ENCODE peak calls at places on chromosomes 3 and 15, in eight cellular contexts. X is mucosa of descending colon, H is astrocyte, E is lower leg skin, P is A549, I is colonic mucosa, T is astrocyte of the cerebellum, Y is GM20000. U is an unnamed sample.

GRCh38 chr3:51709004-51709420 is 2.1 kb downstream of the GRM2 start:
- DNase-seq in X (no peak), H (no peak), E (no peak), P (no peak), I (no peak), T (no peak), Y (no peak), U (peak)

GRCh38 chr3:43203022-43203421 is 83.3 kb upstream of the SNRK start:
- DNase-seq in X (no peak), H (no peak), E (no peak), P (no peak), I (no peak), T (no peak), Y (no peak), U (no peak)

GRCh38 chr3:156620901-156621300 is 53.5 kb upstream of the TIPARP start:
- DNase-seq in X (no peak), H (no peak), E (no peak), P (no peak), I (no peak), T (no peak), Y (no peak), U (no peak)

GRCh38 chr3:32570426-32571191 is at the start of gene DYNC1LI1:
- DNase-seq in X (peak), H (peak), E (peak), P (peak), I (peak), T (peak), Y (peak), U (peak)

GRCh38 chr15:89767411-89767915 is 8.7 kb upstream of the MESP2 start:
- DNase-seq in X (no peak), H (no peak), E (no peak), P (no peak), I (no peak), T (no peak), Y (no peak), U (no peak)

GRCh38 chr15:77010842-77011241 is 15.9 kb downstream of the PSTPIP1 start:
- DNase-seq in X (no peak), H (no peak), E (no peak), P (no peak), I (no peak), T (no peak), Y (no peak), U (no peak)

GRCh38 chr3:8560608-8561007 is 59.0 kb downstream of the LMCD1 start:
- DNase-seq in X (no peak), H (peak), E (no peak), P (no peak), I (no peak), T (peak), Y (no peak), U (no peak)

GRCh38 chr15:65286069-65286703 is 497 bp downstream of the PARP16 start:
- DNase-seq in X (peak), H (peak), E (no peak), P (peak), I (peak), T (no peak), Y (no peak), U (peak)

GRCh38 chr3:61954097-61954528 is 392.7 kb downstream of the PTPRG start:
- DNase-seq in X (no peak), H (peak), E (no peak), P (no peak), I (no peak), T (no peak), Y (no peak), U (no peak)

GRCh38 chr15:75655911-75656310 is 8.2 kb downstream of the SNX33 start:
- DNase-seq in X (no peak), H (no peak), E (no peak), P (no peak), I (no peak), T (no peak), Y (no peak), U (no peak)

GRCh38 chr15:66747866-66748265 is 45.8 kb downstream of the SMAD6 start:
- DNase-seq in X (no peak), H (peak), E (no peak), P (no peak), I (no peak), T (no peak), Y (no peak), U (peak)

GRCh38 chr15:74917676-74918075 is 11.0 kb upstream of the FAM219B start:
- DNase-seq in X (no peak), H (no peak), E (no peak), P (no peak), I (no peak), T (no peak), Y (no peak), U (no peak)

GRCh38 chr3:195763843-195764825 is 43.4 kb downstream of the MUC20 start:
- DNase-seq in X (no peak), H (no peak), E (no peak), P (no peak), I (no peak), T (no peak), Y (peak), U (no peak)

GRCh38 chr3:192848371-192849233 is 69.1 kb downstream of the MB21D2 start:
- DNase-seq in X (no peak), H (no peak), E (no peak), P (no peak), I (no peak), T (no peak), Y (peak), U (no peak)

GRCh38 chr3:192851821-192852352 is 65.8 kb downstream of the MB21D2 start:
- DNase-seq in X (peak), H (peak), E (peak), P (peak), I (peak), T (no peak), Y (no peak), U (peak)

GRCh38 chr3:192847918-192848317 is 69.7 kb downstream of the MB21D2 start:
- DNase-seq in X (no peak), H (peak), E (no peak), P (no peak), I (no peak), T (no peak), Y (no peak), U (no peak)

GRCh38 chr3:192855434-192855833 is 62.2 kb downstream of the MB21D2 start:
- DNase-seq in X (no peak), H (no peak), E (no peak), P (no peak), I (no peak), T (no peak), Y (no peak), U (no peak)

GRCh38 chr3:192850501-192850981 is 67.1 kb downstream of the MB21D2 start:
- DNase-seq in X (peak), H (peak), E (peak), P (peak), I (peak), T (no peak), Y (peak), U (no peak)
- TF ChIP-seq CTCF in X (no peak), H (no peak), E (no peak), P (no peak), I (no peak), T (no peak), Y (no peak), U (no peak)

DNA sequence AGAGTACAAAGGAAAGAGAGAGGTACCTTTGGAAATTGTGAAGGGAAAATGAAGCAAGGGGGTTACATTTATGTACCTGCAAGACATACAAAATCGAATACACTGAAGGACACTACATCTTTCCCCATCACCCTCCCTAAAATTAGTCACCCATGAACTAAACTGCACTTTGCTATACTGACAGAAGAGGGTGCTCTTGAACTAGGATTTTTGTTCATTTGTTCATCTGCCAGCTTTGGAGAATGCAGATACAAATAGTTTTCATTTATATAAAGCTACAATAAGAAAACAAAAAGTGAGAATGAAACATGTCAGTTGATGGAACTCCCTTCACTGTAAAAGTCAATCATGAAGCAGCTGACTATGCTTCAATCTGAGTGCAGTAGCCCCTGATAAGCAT is 55.7 kb downstream of the PCCB start:
- DNase-seq in X (no peak), H (peak), E (no peak), P (no peak), I (no peak), T (peak), Y (no peak), U (no peak)
- TF ChIP-seq CTCF in X (no peak), H (peak), E (no peak), P (no peak), I (peak), T (peak), Y (no peak), U (peak)

GRCh38 chr3:133964547-133964946 is 65.2 kb downstream of the SLCO2A1 start:
- DNase-seq in X (no peak), H (no peak), E (no peak), P (peak), I (no peak), T (no peak), Y (no peak), U (no peak)
- TF ChIP-seq CTCF in X (no peak), H (no peak), E (no peak), P (no peak), I (peak), T (no peak), Y (no peak), U (no peak)

GRCh38 chr3:46663611-46664135 is 29.8 kb downstream of the ALS2CL start:
- DNase-seq in X (no peak), H (peak), E (peak), P (peak), I (peak), T (no peak), Y (peak), U (peak)
- TF ChIP-seq CTCF in X (no peak), H (no peak), E (no peak), P (peak), I (no peak), T (no peak), Y (no peak), U (peak)

DNA sequence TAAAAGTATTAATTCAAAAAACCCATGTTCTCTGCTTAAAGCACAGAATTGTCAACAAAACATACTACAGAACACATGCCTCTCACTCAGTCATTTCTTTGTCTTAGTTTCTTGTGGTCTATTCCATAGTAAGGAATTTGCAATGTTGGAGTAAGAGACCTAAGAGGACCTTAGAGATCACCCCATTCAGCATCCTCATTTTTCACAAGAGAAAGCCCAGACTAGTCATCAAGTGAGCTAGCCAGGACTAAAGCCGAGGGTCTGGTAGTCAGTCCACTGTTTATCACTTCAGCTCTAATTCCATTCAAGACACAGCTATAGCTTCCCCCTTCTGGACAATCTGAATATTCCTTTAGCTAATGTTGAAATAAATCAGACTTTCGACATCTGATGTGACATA is 601.1 kb downstream of the FHIT start:
- DNase-seq in X (no peak), H (peak), E (no peak), P (peak), I (no peak), T (no peak), Y (no peak), U (no peak)
- TF ChIP-seq CTCF in X (no peak), H (no peak), E (no peak), P (no peak), I (no peak), T (no peak), Y (no peak), U (no peak)

DNA sequence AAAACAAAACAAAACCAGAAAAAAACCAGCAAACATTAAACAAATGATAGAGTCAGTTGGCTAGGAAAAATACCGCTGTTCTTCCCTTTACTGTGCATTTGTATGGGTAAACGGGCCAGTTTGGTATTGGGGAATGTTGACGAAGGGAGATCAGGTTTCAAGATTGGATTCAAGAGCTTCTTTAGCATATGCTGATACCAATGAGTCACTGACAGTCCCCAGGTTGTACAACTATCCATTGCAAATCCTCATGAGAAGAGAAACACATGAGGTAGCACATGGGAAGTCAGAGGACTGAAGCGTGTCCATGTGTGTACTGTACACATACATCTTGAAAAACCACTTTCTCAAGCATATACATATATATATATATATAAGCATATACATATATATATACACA is 25.6 kb downstream of the TIGIT start:
- DNase-seq in X (no peak), H (peak), E (no peak), P (peak), I (no peak), T (peak), Y (no peak), U (no peak)
- TF ChIP-seq CTCF in X (no peak), H (no peak), E (no peak), P (no peak), I (no peak), T (no peak), Y (no peak), U (no peak)

DNA sequence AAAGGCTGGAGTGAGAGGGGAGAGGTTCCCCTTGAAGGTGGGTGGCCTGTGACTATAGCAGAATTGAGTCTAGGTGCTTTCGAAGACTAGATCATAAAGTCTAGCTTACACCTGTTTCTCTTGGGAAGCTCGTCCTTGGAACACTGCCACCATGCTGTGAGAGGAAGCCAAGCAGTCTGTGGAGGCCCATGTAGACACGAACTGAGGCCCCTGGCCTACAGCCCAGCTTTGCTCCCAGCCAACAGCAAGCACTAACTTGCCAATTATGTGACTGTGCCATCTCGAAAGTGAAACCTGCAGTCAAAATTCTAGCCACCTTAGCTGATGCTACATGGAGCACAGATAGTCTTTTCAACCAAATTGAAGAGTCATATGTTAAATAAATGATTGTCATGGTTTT is 190.5 kb upstream of the NECTIN3 start:
- DNase-seq in X (peak), H (peak), E (peak), P (peak), I (peak), T (peak), Y (peak), U (peak)
- TF ChIP-seq CTCF in X (no peak), H (no peak), E (no peak), P (no peak), I (no peak), T (peak), Y (no peak), U (peak)

GRCh38 chr15:99955532-99955931 is 222.3 kb upstream of the LYSMD4 start:
- DNase-seq in X (no peak), H (no peak), E (peak), P (no peak), I (no peak), T (no peak), Y (no peak), U (no peak)

GRCh38 chr15:99953886-99954285 is 220.6 kb upstream of the LYSMD4 start:
- DNase-seq in X (no peak), H (no peak), E (no peak), P (no peak), I (no peak), T (no peak), Y (no peak), U (no peak)

GRCh38 chr15:99955181-99955525 is 221.9 kb upstream of the LYSMD4 start:
- DNase-seq in X (no peak), H (no peak), E (peak), P (no peak), I (no peak), T (no peak), Y (no peak), U (no peak)

GRCh38 chr15:99954361-99955180 is 221.3 kb upstream of the LYSMD4 start:
- DNase-seq in X (no peak), H (no peak), E (peak), P (no peak), I (peak), T (no peak), Y (no peak), U (no peak)

DNA sequence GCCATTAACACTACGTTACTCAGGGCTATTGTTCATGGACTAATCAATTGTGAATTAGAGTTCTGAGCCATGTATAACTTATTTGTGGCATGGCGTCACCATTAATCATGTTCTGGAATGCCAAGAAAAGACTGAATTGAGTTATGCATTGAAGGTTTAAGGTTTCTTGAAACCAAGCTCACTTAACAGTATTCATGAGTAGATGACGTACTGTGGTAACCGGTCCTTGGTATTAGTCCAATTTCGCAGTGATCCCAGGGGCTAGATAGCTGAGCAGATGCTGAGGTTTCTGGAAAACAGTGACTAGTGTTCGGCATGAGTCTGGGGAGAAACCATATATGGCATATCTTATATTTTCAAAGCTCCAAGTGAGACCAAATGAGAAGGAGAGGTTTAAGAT is 218.2 kb upstream of the LYSMD4 start:
- DNase-seq in X (no peak), H (peak), E (peak), P (no peak), I (no peak), T (peak), Y (no peak), U (no peak)
- TF ChIP-seq CTCF in X (no peak), H (no peak), E (no peak), P (no peak), I (no peak), T (no peak), Y (no peak), U (no peak)

GRCh38 chr3:172666181-172666872 is 44.5 kb downstream of the NCEH1 start:
- DNase-seq in X (no peak), H (no peak), E (no peak), P (no peak), I (no peak), T (no peak), Y (no peak), U (no peak)
- TF ChIP-seq CTCF in X (no peak), H (peak), E (no peak), P (no peak), I (no peak), T (peak), Y (no peak), U (no peak)

GRCh38 chr3:141370065-141370533 is 1.8 kb downstream of the ZBTB38 start:
- DNase-seq in X (peak), H (peak), E (peak), P (peak), I (peak), T (peak), Y (peak), U (no peak)
- TF ChIP-seq CTCF in X (peak), H (peak), E (no peak), P (no peak), I (peak), T (peak), Y (peak), U (peak)